ENCODE peak calls at places on chromosomes 12 and 14, in eight cellular contexts. P is AG04449, I is MG63, E is PC-3, J is lung, W is aorta, B is brain microvascular endothelial cell, Z is lower lobe of right lung. S is an unnamed sample.

GRCh38 chr14:28666961-28667360 is 99.6 kb upstream of the FOXG1 start:
- DNase-seq in P (no peak), I (no peak), E (peak), J (no peak), W (no peak), B (no peak), Z (no peak), S (no peak)

GRCh38 chr12:123363743-123364531 is 710 bp downstream of the SBNO1 start:
- DNase-seq in P (no peak), I (peak), E (peak), J (peak), W (peak), B (no peak), Z (peak), S (no peak)

GRCh38 chr12:78018146-78018910 is 187.6 kb downstream of the NAV3 start:
- DNase-seq in P (peak), I (no peak), E (no peak), J (no peak), W (no peak), B (peak), Z (no peak), S (no peak)

GRCh38 chr12:106345739-106346138 is 11.8 kb upstream of the POLR3B start:
- DNase-seq in P (no peak), I (peak), E (peak), J (peak), W (no peak), B (peak), Z (no peak), S (peak)

GRCh38 chr12:21615441-21615840 is 10.8 kb upstream of the GYS2 start:
- DNase-seq in P (no peak), I (no peak), E (peak), J (no peak), W (no peak), B (peak), Z (no peak), S (no peak)

GRCh38 chr12:100755186-100755585 is 39.4 kb upstream of the ANO4 start:
- DNase-seq in P (no peak), I (no peak), E (no peak), J (no peak), W (no peak), B (no peak), Z (no peak), S (no peak)

GRCh38 chr12:24861751-24862575 is 86.9 kb downstream of the BCAT1 start:
- DNase-seq in P (no peak), I (no peak), E (no peak), J (peak), W (no peak), B (peak), Z (no peak), S (no peak)

GRCh38 chr14:78104130-78104529 is 66.0 kb upstream of the NRXN3 start:
- DNase-seq in P (no peak), I (no peak), E (no peak), J (no peak), W (no peak), B (no peak), Z (no peak), S (no peak)

GRCh38 chr12:9869307-9870161 is at the start of gene CLEC2B:
- DNase-seq in P (peak), I (peak), E (peak), J (no peak), W (no peak), B (peak), Z (no peak), S (peak)

GRCh38 chr12:104632724-104633181 is 176.0 kb downstream of the CHST11 start:
- DNase-seq in P (peak), I (no peak), E (no peak), J (no peak), W (no peak), B (peak), Z (no peak), S (peak)

GRCh38 chr12:107447336-107447735 is 238.3 kb upstream of the PWP1 start:
- DNase-seq in P (no peak), I (no peak), E (no peak), J (no peak), W (no peak), B (no peak), Z (no peak), S (no peak)

GRCh38 chr12:20370001-20370381 is 1.7 kb downstream of the PDE3A start:
- DNase-seq in P (no peak), I (peak), E (no peak), J (no peak), W (no peak), B (peak), Z (peak), S (no peak)

GRCh38 chr12:30993766-30994165 is 67.2 kb downstream of the TSPAN11 start:
- DNase-seq in P (no peak), I (no peak), E (no peak), J (no peak), W (no peak), B (no peak), Z (no peak), S (no peak)

GRCh38 chr14:36661506-36662257 is at the start of gene PAX9:
- DNase-seq in P (no peak), I (peak), E (peak), J (peak), W (peak), B (peak), Z (peak), S (peak)

GRCh38 chr12:67096533-67097318 is 172.4 kb upstream of the CAND1 start:
- DNase-seq in P (no peak), I (no peak), E (peak), J (no peak), W (no peak), B (no peak), Z (no peak), S (peak)

GRCh38 chr12:11684393-11684792 is 34.9 kb downstream of the ETV6 start:
- DNase-seq in P (no peak), I (no peak), E (peak), J (no peak), W (no peak), B (no peak), Z (no peak), S (no peak)

GRCh38 chr12:57735952-57736742 is 2.4 kb downstream of the AGAP2 start:
- DNase-seq in P (no peak), I (peak), E (peak), J (no peak), W (no peak), B (no peak), Z (no peak), S (no peak)

GRCh38 chr12:89960607-89961394 is 252.2 kb upstream of the ATP2B1 start:
- DNase-seq in P (no peak), I (peak), E (peak), J (no peak), W (no peak), B (peak), Z (no peak), S (no peak)

DNA sequence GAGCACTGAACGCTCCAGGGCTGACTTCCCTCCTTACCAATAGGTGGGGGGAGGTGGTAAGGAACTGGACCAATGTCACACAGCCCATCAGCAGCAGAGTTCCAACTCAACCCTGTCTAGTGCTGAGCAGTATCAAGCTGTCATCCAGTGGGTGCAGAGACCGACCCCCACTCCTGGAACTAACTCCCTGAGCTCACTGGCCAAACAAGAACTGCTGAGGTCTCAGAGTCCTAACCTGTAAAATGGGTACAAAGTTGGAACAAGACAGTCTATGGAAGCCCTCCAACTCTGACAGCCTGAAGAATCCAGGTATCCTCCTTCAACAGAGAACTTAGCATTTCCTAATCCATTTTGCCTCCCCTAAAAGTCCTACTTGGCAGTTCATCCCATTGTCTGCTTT is 91.1 kb upstream of the CLMN start:
- DNase-seq in P (no peak), I (no peak), E (no peak), J (no peak), W (no peak), B (no peak), Z (no peak), S (no peak)
- H3K4me3 ChIP-seq in P (no peak), I (no peak), E (no peak), J (no peak), W (no peak), B (no peak), Z (no peak), S (no peak)

DNA sequence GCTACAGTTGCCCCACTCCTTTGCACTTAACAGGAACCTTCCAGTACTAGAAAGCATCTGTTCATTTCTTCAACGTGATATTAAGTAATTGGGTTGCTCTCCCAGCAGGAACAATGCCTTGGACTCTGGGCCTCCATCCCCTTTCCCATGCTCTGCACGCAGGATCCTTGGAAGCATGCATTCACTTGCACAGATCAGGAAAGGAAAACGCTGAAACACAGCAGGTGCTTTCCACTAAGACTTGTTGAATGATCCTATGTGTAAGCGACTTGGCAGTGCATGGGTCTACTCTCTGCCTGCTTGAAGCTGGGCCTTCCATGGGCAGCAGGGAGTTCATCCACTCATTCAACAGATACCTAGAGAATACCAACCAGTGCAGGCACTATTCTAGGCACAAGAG is 2.3 kb downstream of the LTBP2 start:
- DNase-seq in P (no peak), I (no peak), E (no peak), J (no peak), W (no peak), B (peak), Z (no peak), S (no peak)
- H3K4me3 ChIP-seq in P (peak), I (no peak), E (no peak), J (no peak), W (peak), B (peak), Z (peak), S (peak)

DNA sequence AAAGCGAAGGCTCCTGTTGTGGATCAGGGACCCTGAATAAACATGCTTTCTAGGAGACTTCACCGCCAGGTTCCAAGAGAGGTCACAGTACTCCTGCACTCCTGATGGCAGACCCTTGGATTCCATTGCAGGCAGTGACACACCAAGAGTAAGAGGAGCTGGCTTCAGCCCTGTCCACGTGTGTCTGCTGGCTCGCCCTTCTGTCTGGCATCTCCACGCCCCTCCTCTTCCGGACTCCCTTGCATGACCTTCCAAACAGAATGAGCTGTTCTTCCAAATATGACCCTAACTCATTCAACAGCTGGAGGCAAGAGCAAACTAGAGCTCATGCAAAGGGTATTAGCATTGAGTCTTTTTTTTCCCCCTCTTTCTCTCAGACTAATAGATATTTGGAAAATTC is 233.0 kb upstream of the PLEKHG7 start:
- DNase-seq in P (no peak), I (peak), E (peak), J (no peak), W (no peak), B (peak), Z (no peak), S (no peak)
- H3K4me3 ChIP-seq in P (no peak), I (no peak), E (no peak), J (no peak), W (no peak), B (no peak), Z (no peak), S (no peak)

GRCh38 chr14:104687601-104688504 is 1.6 kb upstream of the INF2 start:
- DNase-seq in P (no peak), I (peak), E (peak), J (peak), W (peak), B (no peak), Z (peak), S (no peak)

GRCh38 chr14:104686624-104687517 is 2.5 kb upstream of the INF2 start:
- DNase-seq in P (no peak), I (no peak), E (no peak), J (no peak), W (no peak), B (no peak), Z (no peak), S (no peak)

GRCh38 chr14:104688755-104689619 is at the start of gene INF2:
- DNase-seq in P (no peak), I (peak), E (peak), J (no peak), W (no peak), B (no peak), Z (peak), S (no peak)

GRCh38 chr14:104689620-104690265 is 325 bp downstream of the INF2 start:
- DNase-seq in P (no peak), I (peak), E (peak), J (no peak), W (no peak), B (no peak), Z (no peak), S (no peak)

GRCh38 chr14:104688505-104688754 is 988 bp upstream of the INF2 start:
- DNase-seq in P (no peak), I (no peak), E (no peak), J (no peak), W (no peak), B (no peak), Z (no peak), S (no peak)
- H3K4me3 ChIP-seq in P (no peak), I (peak), E (peak), J (no peak), W (no peak), B (no peak), Z (peak), S (no peak)